ENCODE peak calls at places on chromosome 14, in four cellular contexts. P is OCI-LY7, S is IMR-90, F is PC-3. R is an unnamed sample. For H3K36me3, the result is how much of the 10 kb centered on the place peaks cover.

GRCh38 chr14:81625343-81625742 is 91.7 kb upstream of the SEL1L start:
- DNase-seq in P (peak), S (no peak), F (peak), R (no peak)

GRCh38 chr14:26448181-26448855 is 149.5 kb downstream of the NOVA1 start:
- DNase-seq in P (no peak), S (no peak), F (no peak), R (no peak)

GRCh38 chr14:93965287-93965821 is 11.0 kb downstream of the ASB2 start:
- DNase-seq in P (no peak), S (peak), F (peak), R (no peak)

GRCh38 chr14:73824116-73824515 is 27.5 kb upstream of the PTGR2 start:
- DNase-seq in P (no peak), S (no peak), F (peak), R (no peak)

GRCh38 chr14:60506985-60507829 is 1.7 kb upstream of the SIX6 start:
- DNase-seq in P (no peak), S (no peak), F (no peak), R (no peak)

GRCh38 chr14:51302319-51303030 is 62.4 kb downstream of the TMX1 start:
- DNase-seq in P (no peak), S (no peak), F (peak), R (no peak)

GRCh38 chr14:29851397-29851796 is 76.2 kb downstream of the PRKD1 start:
- DNase-seq in P (no peak), S (no peak), F (no peak), R (no peak)

GRCh38 chr14:76863724-76864407 is 37.7 kb downstream of the LRRC74A start:
- DNase-seq in P (no peak), S (no peak), F (no peak), R (no peak)

GRCh38 chr14:59363545-59364226 is 101.5 kb downstream of the GPR135 start:
- DNase-seq in P (no peak), S (peak), F (peak), R (no peak)

GRCh38 chr14:68666206-68666730 is 126.6 kb downstream of the ZFP36L1 start:
- DNase-seq in P (no peak), S (peak), F (no peak), R (no peak)

GRCh38 chr14:21056520-21057163 is 980 bp upstream of the RNASE8 start:
- DNase-seq in P (no peak), S (no peak), F (peak), R (peak)

GRCh38 chr14:88868558-88869159 is 44.2 kb downstream of the TTC8 start:
- DNase-seq in P (peak), S (peak), F (peak), R (no peak)

GRCh38 chr14:95544588-95544987 is 9.7 kb downstream of the GLRX5 start:
- DNase-seq in P (no peak), S (no peak), F (no peak), R (no peak)

GRCh38 chr14:95547626-95548327 is 12.9 kb downstream of the GLRX5 start:
- DNase-seq in P (no peak), S (peak), F (peak), R (no peak)

GRCh38 chr14:95548328-95548929 is 13.6 kb downstream of the GLRX5 start:
- DNase-seq in P (no peak), S (no peak), F (no peak), R (no peak)

GRCh38 chr14:95547272-95547625 is 12.4 kb downstream of the GLRX5 start:
- DNase-seq in P (no peak), S (no peak), F (no peak), R (no peak)

GRCh38 chr14:95545769-95546168 is 10.9 kb downstream of the GLRX5 start:
- DNase-seq in P (no peak), S (peak), F (peak), R (no peak)
- H3K4me3 ChIP-seq in P (no peak), S (no peak), F (no peak), R (no peak)

GRCh38 chr14:71758198-71758955 is 173.9 kb upstream of the RGS6 start:
- DNase-seq in P (peak), S (no peak), F (no peak), R (no peak)
- TF ChIP-seq CTCF in P (no peak), S (no peak), F (no peak), R (no peak)

GRCh38 chr14:97074860-97075259 is 277.7 kb downstream of the VRK1 start:
- DNase-seq in P (no peak), S (no peak), F (no peak), R (no peak)

GRCh38 chr14:97077253-97077653 is 280.1 kb downstream of the VRK1 start:
- DNase-seq in P (no peak), S (no peak), F (peak), R (peak)

GRCh38 chr14:97071177-97071576 is 274.0 kb downstream of the VRK1 start:
- DNase-seq in P (no peak), S (no peak), F (no peak), R (no peak)

GRCh38 chr14:97074456-97074855 is 277.3 kb downstream of the VRK1 start:
- DNase-seq in P (no peak), S (no peak), F (no peak), R (no peak)

GRCh38 chr14:97073622-97074021 is 276.4 kb downstream of the VRK1 start:
- DNase-seq in P (no peak), S (no peak), F (no peak), R (no peak)
- H3K36me3 ChIP-seq in P (under half), S (under half), F (under half), R (under half)

DNA sequence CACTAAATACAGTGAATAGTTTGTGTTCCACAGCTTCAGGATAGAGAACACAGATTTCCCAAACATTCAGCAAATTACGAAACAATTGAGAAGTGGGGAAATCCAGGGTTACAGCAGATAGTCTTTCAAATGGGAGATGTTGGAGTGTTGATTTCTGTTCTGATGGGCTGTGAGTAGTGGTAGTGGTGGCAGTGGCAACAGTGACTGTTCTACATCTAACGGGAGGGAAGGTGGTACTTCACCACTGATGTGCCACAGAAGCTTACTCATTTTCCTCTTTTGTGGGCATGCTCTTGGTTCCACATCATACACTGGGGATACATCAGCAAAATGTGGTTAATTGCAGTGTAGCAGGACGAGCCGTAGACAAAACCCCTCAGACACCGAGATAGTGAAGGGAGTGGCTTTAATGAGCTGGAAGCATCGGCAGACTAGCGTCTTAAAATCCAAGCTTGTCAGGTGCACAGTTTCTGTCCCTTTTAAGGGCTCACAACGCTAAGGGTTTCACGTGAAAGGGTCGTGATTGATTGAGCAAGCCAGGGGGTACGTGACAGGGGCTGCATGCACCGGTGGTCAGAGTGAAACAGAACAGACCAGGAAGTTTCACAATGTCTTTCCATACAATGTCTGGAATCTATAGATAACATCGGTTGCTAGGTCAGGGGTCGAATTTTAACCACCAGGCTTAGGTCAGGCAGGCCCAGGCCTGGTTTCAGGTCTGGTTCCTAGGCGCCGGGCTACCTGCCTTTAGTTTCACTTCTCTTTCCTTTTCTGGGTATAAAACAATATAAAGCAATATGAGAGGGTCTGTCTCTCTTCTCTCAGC is 330.6 kb upstream of the FBXO33 start:
- DNase-seq in P (peak), S (no peak), F (no peak), R (no peak)
- H3K4me3 ChIP-seq in P (peak), S (no peak), F (no peak), R (no peak)

GRCh38 chr14:105315211-105315721 is 718 bp downstream of the PACS2 start:
- DNase-seq in P (peak), S (no peak), F (peak), R (peak)
- TF ChIP-seq CTCF in P (no peak), S (no peak), F (no peak), R (no peak)

DNA sequence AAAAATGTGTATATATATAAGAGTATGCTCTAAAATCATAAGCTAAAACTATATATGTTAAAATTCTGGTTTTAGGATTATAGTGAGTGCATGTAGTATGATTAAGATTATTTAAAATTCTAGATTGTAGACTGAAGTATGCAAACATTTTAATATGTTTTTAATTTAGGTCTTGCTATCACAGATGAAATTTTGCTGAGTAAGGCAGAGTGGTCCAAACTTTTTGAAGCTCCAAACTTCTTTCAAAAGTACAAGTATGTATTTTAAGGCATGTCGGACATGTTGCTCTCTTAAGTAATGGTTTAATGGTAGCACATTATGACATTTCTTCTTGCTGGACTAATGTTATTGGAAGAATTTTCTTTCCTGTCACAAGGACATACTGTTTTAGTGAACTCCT is 34.6 kb downstream of the PAPOLA start:
- DNase-seq in P (no peak), S (no peak), F (no peak), R (no peak)
- H3K36me3 ChIP-seq in P (half or more), S (under half), F (under half), R (under half)

GRCh38 chr14:32472512-32473472 is 143.7 kb downstream of the AKAP6 start:
- DNase-seq in P (no peak), S (peak), F (peak), R (no peak)
- H3K4me3 ChIP-seq in P (no peak), S (no peak), F (peak), R (no peak)

DNA sequence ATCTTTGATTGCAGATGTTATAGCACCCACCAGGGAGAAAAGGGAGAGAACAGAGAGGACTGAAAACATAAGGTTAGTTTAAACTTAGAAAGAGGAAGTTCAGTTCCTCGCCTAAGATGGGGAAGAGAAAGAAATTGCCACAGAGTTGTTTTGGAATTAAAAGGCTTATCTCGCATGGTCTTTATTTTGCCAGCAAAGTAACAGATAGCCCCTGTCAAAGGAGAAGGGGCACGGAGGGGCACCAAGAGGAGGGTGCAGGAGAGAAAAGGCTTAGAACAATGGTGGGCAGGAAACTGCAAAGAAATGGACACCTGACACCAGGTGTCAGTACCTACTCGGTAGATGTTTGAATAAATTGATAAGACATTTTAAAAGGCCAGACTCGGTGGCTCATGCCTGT is 17.8 kb upstream of the OXA1L start:
- DNase-seq in P (peak), S (no peak), F (no peak), R (no peak)
- TF ChIP-seq CTCF in P (peak), S (no peak), F (no peak), R (no peak)

R was measured in mucosa of descending colon.